ENCODE peak calls at places on chromosomes 13 and 19, in four cellular contexts. L is stomach, G is upper lobe of left lung, E is breast epithelium. B is an unnamed sample.

GRCh38 chr19:30320466-30320865 is 51.7 kb upstream of the ZNF536 start:
- DNase-seq in L (peak), G (no peak), E (no peak), B (no peak)

GRCh38 chr19:28960586-28960985 is 252.4 kb downstream of the UQCRFS1 start:
- DNase-seq in L (no peak), G (no peak), E (no peak), B (no peak)

GRCh38 chr13:68304287-68304893 is 1074.3 kb upstream of the PCDH9 start:
- DNase-seq in L (no peak), G (no peak), E (no peak), B (peak)

GRCh38 chr19:42480335-42481095 is 37.8 kb upstream of the CXCL17 start:
- DNase-seq in L (peak), G (no peak), E (no peak), B (no peak)

GRCh38 chr19:42529248-42529764 is 1.0 kb upstream of the CEACAM1 start:
- DNase-seq in L (peak), G (peak), E (peak), B (peak)

GRCh38 chr13:29479716-29480492 is 115.6 kb downstream of the SLC7A1 start:
- DNase-seq in L (no peak), G (peak), E (no peak), B (no peak)

GRCh38 chr13:46184277-46184699 is 2.3 kb upstream of the LCP1 start:
- DNase-seq in L (peak), G (no peak), E (no peak), B (peak)

GRCh38 chr19:18385675-18386542 is at the start of gene GDF15:
- DNase-seq in L (peak), G (peak), E (no peak), B (peak)

GRCh38 chr13:99860736-99861135 is 110.8 kb downstream of the ZIC5 start:
- DNase-seq in L (no peak), G (no peak), E (no peak), B (no peak)

GRCh38 chr13:41848435-41849255 is 112.3 kb downstream of the VWA8 start:
- DNase-seq in L (no peak), G (no peak), E (no peak), B (no peak)

DNA sequence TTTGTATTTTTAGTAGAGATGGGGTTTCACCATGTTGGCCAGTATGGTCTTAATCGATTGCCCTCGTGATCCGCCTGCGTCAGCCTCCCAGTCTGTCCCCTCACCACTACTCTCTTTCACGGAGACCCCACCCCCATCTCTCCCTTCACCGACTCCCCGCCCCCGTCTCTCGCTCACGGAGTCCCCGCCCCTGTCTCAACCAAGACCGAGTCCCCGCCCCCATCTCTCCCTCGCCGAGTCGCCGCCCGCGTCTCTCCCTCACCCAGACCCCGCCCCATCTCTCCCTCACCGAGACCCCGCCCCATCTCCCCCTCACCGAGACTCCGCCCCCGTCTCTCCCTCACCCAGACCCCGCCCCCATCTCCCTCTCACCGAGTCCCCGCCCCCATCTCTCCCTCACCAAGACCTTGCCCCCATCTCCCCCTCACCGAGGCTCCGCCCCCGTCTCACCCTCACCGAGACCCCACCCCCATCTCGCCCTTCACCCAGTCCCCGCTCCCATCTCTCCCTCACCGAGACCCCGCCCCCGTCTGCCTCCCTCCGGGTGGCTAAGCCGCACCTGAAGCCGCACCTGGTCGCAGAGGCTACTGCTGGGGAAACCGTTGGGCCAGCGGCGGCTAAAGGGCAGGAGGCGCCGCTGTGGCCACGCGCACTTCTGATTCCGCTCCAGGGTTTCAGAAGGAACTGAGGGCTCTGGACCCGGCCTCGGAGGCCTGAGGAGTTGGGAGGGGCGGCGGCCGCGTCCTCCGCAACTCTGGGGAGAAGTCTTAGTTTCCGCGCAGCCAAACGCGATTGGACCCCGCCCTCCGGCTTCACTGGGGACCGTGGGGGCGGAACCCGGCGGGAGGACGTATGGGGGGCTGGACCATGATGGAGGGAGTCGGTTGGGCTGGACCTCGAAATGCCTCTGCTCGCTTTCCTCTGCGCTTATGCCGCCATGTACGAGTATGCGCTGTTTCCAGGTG is 17.1 kb upstream of the ZNF846 start:
- DNase-seq in L (peak), G (peak), E (peak), B (peak)
- TF ChIP-seq POLR2AphosphoS5 in L (peak), G (peak), E (peak), B (no peak)

GRCh38 chr19:861756-862528 is 2.5 kb downstream of the CFD start:
- DNase-seq in L (no peak), G (peak), E (no peak), B (no peak)

GRCh38 chr19:860481-861098 is 1.1 kb downstream of the CFD start:
- DNase-seq in L (peak), G (peak), E (peak), B (no peak)

GRCh38 chr19:861099-861755 is 1.8 kb downstream of the CFD start:
- DNase-seq in L (no peak), G (no peak), E (no peak), B (no peak)

GRCh38 chr19:863305-863620 is 3.8 kb downstream of the CFD start:
- DNase-seq in L (no peak), G (no peak), E (no peak), B (no peak)

GRCh38 chr19:862529-863304 is 3.3 kb downstream of the CFD start:
- DNase-seq in L (peak), G (peak), E (peak), B (peak)
- TF ChIP-seq POLR2AphosphoS5 in L (no peak), G (no peak), E (no peak), B (no peak)

GRCh38 chr19:12952488-12953455 is 4.3 kb downstream of the GADD45GIP1 start:
- DNase-seq in L (no peak), G (no peak), E (no peak), B (peak)

GRCh38 chr19:12955996-12956395 is 1.0 kb downstream of the GADD45GIP1 start:
- DNase-seq in L (no peak), G (no peak), E (no peak), B (no peak)

GRCh38 chr19:12956446-12957388 is at the start of gene GADD45GIP1:
- DNase-seq in L (peak), G (peak), E (peak), B (peak)

GRCh38 chr19:12954150-12954962 is 2.7 kb downstream of the GADD45GIP1 start:
- DNase-seq in L (no peak), G (no peak), E (no peak), B (no peak)

GRCh38 chr19:12953456-12954149 is 3.4 kb downstream of the GADD45GIP1 start:
- DNase-seq in L (no peak), G (no peak), E (no peak), B (no peak)
- TF ChIP-seq POLR2AphosphoS5 in L (no peak), G (no peak), E (no peak), B (peak)

GRCh38 chr13:31674056-31674455 is 65.3 kb upstream of the RXFP2 start:
- DNase-seq in L (no peak), G (no peak), E (no peak), B (no peak)

GRCh38 chr13:31681133-31681532 is 58.2 kb upstream of the RXFP2 start:
- DNase-seq in L (no peak), G (no peak), E (no peak), B (no peak)

GRCh38 chr13:31670831-31671617 is 68.3 kb upstream of the RXFP2 start:
- DNase-seq in L (no peak), G (no peak), E (no peak), B (no peak)

GRCh38 chr13:31675521-31675953 is 63.8 kb upstream of the RXFP2 start:
- DNase-seq in L (no peak), G (no peak), E (no peak), B (no peak)
- TF ChIP-seq POLR2AphosphoS5 in L (no peak), G (no peak), E (no peak), B (no peak)

DNA sequence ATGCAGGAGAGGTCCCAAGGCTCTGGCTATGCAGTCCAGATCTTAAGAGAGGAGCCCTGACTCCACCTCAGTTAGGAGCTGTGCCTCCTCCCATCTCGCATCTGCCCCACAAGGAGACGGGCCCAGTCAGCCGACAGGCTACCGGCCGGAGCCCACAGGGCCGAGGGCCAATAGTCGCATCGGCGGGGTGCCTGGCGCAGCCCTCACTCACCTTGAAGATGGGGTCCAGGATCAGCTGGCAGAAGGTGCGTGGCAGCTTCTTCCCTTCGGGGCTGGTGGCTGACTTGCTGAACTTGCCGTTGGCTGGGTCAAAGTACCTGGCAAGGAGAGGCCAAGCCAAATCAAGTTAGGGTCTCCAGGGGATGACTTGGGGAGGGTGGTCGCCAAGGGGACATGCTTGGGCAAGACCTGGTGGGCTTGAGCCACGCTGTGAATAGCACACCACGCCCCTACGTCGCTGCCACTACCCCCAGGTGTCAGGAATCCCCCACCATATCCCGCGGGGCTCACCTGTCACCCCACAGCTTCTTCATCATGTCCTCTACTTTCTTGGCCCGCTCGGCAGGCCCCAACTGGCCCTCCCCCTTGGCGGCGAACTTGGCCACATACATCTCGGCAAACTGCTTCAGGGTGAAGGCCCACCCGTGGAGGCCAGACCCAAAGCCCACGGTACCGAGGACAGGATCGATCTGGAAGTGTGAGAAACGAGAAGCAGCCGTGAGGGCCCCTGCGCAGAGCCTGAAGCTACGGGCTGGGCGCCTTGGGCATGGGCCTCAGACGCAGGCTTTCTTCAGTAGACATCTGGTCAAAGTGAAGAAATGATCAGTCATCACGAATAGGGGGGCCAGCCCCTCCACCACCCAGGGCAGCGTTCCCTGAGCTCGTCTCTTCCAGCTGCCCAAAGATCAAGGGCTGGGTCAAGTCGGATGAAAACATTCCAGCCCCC is 3.3 kb downstream of the EEF2 start:
- DNase-seq in L (no peak), G (peak), E (peak), B (no peak)
- TF ChIP-seq POLR2AphosphoS5 in L (no peak), G (no peak), E (no peak), B (peak)

DNA sequence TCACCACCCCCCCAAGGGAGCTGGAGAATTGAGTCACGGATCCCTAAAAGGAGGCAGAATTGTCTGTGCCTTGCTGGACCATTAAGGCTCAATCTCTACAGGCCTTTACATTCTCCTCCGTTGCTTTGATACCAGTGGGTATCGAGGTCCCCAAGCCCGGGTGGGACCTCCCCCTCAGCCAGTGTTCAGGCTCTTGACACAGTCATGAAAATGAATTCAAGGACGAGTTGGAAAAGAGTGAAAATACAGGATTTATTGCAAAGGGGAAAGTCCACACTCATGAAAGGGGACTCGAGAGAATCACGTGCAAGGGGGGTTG is 5.6 kb downstream of the PPP1R15A start:
- DNase-seq in L (no peak), G (no peak), E (no peak), B (peak)
- TF ChIP-seq POLR2AphosphoS5 in L (peak), G (no peak), E (peak), B (no peak)

GRCh38 chr13:80211573-80211972 is 129.4 kb downstream of the SPRY2 start:
- DNase-seq in L (no peak), G (no peak), E (no peak), B (no peak)
- TF ChIP-seq POLR2AphosphoS5 in L (no peak), G (no peak), E (no peak), B (no peak)

DNA sequence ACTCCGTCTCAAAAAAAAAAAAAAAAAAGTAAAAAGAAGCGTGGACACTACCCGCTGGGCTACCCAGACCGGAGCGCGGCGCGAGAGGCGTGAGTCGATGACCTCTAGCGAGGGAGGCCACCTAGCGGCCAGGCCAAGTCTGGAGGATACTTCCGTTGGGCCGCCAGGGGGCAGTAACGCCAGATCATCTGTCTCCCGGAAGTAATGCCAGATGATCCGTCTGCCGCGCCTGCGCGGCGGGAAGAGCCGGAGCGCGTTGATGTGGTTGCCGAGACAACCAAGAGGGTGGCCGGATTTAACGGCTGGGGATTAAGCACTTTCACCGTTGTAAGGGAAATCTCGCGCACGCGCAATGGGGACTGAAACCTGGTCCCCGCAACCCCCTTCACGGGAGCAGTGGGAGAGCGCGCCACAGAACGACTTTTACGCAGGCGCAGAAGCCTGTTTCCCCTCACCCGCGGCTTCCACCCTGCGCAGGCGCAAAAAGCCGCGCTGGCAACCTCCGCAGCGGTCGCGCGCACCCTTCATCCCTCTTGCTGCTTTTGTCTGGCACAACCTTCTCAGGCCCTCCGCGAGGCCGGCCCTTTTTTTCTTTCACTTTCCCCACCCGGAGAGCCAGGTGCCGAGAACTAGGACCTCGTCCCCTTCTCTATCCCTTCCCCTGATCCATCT is 1.0 kb upstream of the U2AF2 start:
- DNase-seq in L (peak), G (peak), E (peak), B (peak)
- TF ChIP-seq POLR2AphosphoS5 in L (peak), G (peak), E (peak), B (peak)

GRCh38 chr19:20245309-20245708 is 78.3 kb downstream of the ZNF486 start:
- DNase-seq in L (no peak), G (no peak), E (no peak), B (no peak)

GRCh38 chr19:20243629-20244028 is 76.6 kb downstream of the ZNF486 start:
- DNase-seq in L (no peak), G (no peak), E (no peak), B (no peak)

GRCh38 chr19:20247016-20247683 is 80.1 kb downstream of the ZNF486 start:
- DNase-seq in L (peak), G (no peak), E (no peak), B (no peak)

DNA sequence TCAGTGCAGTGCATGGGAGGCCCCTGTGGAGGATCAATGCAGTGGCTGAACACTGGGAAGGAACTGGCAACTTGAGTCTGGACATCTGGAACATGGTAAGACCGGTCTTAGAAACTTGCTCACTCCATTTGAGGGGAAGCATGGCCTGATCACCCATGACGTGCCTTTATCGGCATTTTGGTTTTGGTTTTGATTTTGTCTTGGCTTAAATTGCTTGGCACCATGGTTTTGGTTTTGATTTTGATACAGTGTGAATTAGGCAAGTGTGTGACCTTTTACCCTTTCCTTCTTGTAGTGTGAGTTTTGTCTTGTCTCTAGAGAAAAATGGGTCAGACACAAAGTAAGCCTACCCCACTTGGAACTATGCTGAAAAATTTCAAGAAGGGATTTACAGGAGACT is 77.3 kb downstream of the ZNF486 start:
- DNase-seq in L (no peak), G (no peak), E (no peak), B (no peak)
- TF ChIP-seq POLR2AphosphoS5 in L (no peak), G (no peak), E (no peak), B (no peak)

GRCh38 chr19:50797429-50798115 is 7.4 kb downstream of the ACP4 start:
- DNase-seq in L (no peak), G (no peak), E (no peak), B (no peak)
- TF ChIP-seq POLR2AphosphoS5 in L (no peak), G (no peak), E (no peak), B (no peak)